ENCODE peak calls at places on chromosomes 13 and 19, in seven cellular contexts. Z is left ventricle myocardium inferior; X is NCI-H1092; J is stimulated activated CD4-positive, alpha-beta T cell treated with anti-CD3 and anti-CD28 coated beads, Interleukin-1b, Interleukin-23, amount 100 ng/mL, for 4 hours; I is activated gamma-delta T cell; P is CD4-positive, alpha-beta memory T cell; U is activated T-cell treated with anti-CD3 and anti-CD28 coated beads, Interleukin-2, amount 50 U/mL, for 72 hours. Q is an unnamed sample.

GRCh38 chr19:40279120-40279551 is 6.0 kb downstream of the AKT2 start:
- DNase-seq in Z (peak; percentile 80), X (no peak), J (no peak), I (no peak), P (no peak), U (no peak), Q (no peak)

GRCh38 chr13:95083758-95084157 is 217.5 kb downstream of the ABCC4 start:
- DNase-seq in Z (no peak), X (no peak), J (no peak), I (no peak), P (no peak), U (no peak), Q (no peak)

GRCh38 chr13:26544707-26545106 is 12.8 kb upstream of the WASF3 start:
- DNase-seq in Z (no peak), X (no peak), J (no peak), I (no peak), P (no peak), U (no peak), Q (no peak)

GRCh38 chr13:83613524-83613923 is 268.8 kb downstream of the SLITRK1 start:
- DNase-seq in Z (no peak), X (no peak), J (no peak), I (peak; percentile 7), P (no peak), U (no peak), Q (no peak)

GRCh38 chr13:36031490-36031889 is 99.7 kb downstream of the DCLK1 start:
- DNase-seq in Z (no peak), X (no peak), J (no peak), I (no peak), P (no peak), U (no peak), Q (no peak)

GRCh38 chr19:14517840-14518505 is at the start of gene DNAJB1:
- DNase-seq in Z (peak; percentile 86), X (peak; percentile 35), J (peak; percentile 64), I (peak; percentile 55), P (peak; percentile 73), U (peak; percentile 84), Q (peak; percentile 81)

GRCh38 chr19:53328967-53329366 is 4.6 kb upstream of the ZNF845 start:
- DNase-seq in Z (peak; percentile 70), X (no peak), J (no peak), I (no peak), P (no peak), U (peak; percentile 6), Q (peak; percentile 30)

GRCh38 chr19:47465957-47466356 is 5.7 kb downstream of the SLC8A2 start:
- DNase-seq in Z (no peak), X (no peak), J (no peak), I (no peak), P (no peak), U (no peak), Q (no peak)

GRCh38 chr19:18672606-18673337 is 10.7 kb upstream of the CRTC1 start:
- DNase-seq in Z (no peak), X (no peak), J (no peak), I (no peak), P (no peak), U (no peak), Q (peak; percentile 24)

GRCh38 chr13:87769445-87769844 is 98.3 kb downstream of the SLITRK5 start:
- DNase-seq in Z (no peak), X (no peak), J (no peak), I (no peak), P (no peak), U (no peak), Q (no peak)

GRCh38 chr19:47417746-47418594 is 1.4 kb downstream of the MEIS3 start:
- DNase-seq in Z (no peak), X (no peak), J (no peak), I (no peak), P (no peak), U (no peak), Q (no peak)

GRCh38 chr19:35248310-35249145 is at the start of gene LSR:
- DNase-seq in Z (no peak), X (no peak), J (peak; percentile 53), I (peak; percentile 20), P (peak; percentile 84), U (peak; percentile 85), Q (peak; percentile 75)

GRCh38 chr13:83515267-83515666 is 367.0 kb downstream of the SLITRK1 start:
- DNase-seq in Z (no peak), X (no peak), J (no peak), I (no peak), P (no peak), U (no peak), Q (no peak)

GRCh38 chr13:90197722-90198121 is 1149.8 kb upstream of the MIR17HG start:
- DNase-seq in Z (no peak), X (no peak), J (no peak), I (no peak), P (no peak), U (no peak), Q (no peak)

GRCh38 chr13:60755380-60756163 is 358.6 kb downstream of the TDRD3 start:
- DNase-seq in Z (no peak), X (no peak), J (no peak), I (no peak), P (no peak), U (no peak), Q (no peak)

GRCh38 chr13:111330211-111330610 is 9.8 kb downstream of the TEX29 start:
- DNase-seq in Z (no peak), X (no peak), J (no peak), I (no peak), P (no peak), U (no peak), Q (no peak)

GRCh38 chr19:3683405-3683865 is 16.8 kb downstream of the PIP5K1C start:
- DNase-seq in Z (peak; percentile 55), X (no peak), J (no peak), I (no peak), P (no peak), U (no peak), Q (no peak)

GRCh38 chr13:110298566-110299321 is 8.2 kb downstream of the COL4A1 start:
- DNase-seq in Z (no peak), X (no peak), J (no peak), I (no peak), P (no peak), U (peak; percentile 55), Q (peak; percentile 76)

GRCh38 chr13:99471231-99472202 is 29.8 kb upstream of the TM9SF2 start:
- DNase-seq in Z (no peak), X (no peak), J (no peak), I (no peak), P (no peak), U (no peak), Q (no peak)

GRCh38 chr19:29687244-29687896 is 22.1 kb downstream of the PLEKHF1 start:
- DNase-seq in Z (no peak), X (no peak), J (no peak), I (no peak), P (no peak), U (peak; percentile 81), Q (peak; percentile 84)

GRCh38 chr13:31408927-31409326 is 209.2 kb downstream of the B3GLCT start:
- DNase-seq in Z (no peak), X (no peak), J (no peak), I (no peak), P (no peak), U (no peak), Q (no peak)

GRCh38 chr19:687569-688166 is 7.6 kb downstream of the PRSS57 start:
- DNase-seq in Z (no peak), X (no peak), J (no peak), I (no peak), P (no peak), U (no peak), Q (no peak)

GRCh38 chr19:31639306-31639705 is 290.1 kb upstream of the TSHZ3 start:
- DNase-seq in Z (no peak), X (no peak), J (no peak), I (no peak), P (no peak), U (no peak), Q (no peak)

GRCh38 chr13:107574517-107575215 is 640.7 kb downstream of the LIG4 start:
- DNase-seq in Z (no peak), X (no peak), J (no peak), I (no peak), P (no peak), U (no peak), Q (no peak)

GRCh38 chr19:23404676-23405075 is 9.4 kb upstream of the ZNF91 start:
- DNase-seq in Z (no peak), X (no peak), J (no peak), I (no peak), P (no peak), U (no peak), Q (no peak)

GRCh38 chr19:6211632-6212402 is 68.0 kb downstream of the MLLT1 start:
- DNase-seq in Z (no peak), X (no peak), J (no peak), I (no peak), P (no peak), U (no peak), Q (no peak)

GRCh38 chr13:109369357-109370052 is 416.9 kb downstream of the IRS2 start:
- DNase-seq in Z (no peak), X (no peak), J (no peak), I (no peak), P (no peak), U (no peak), Q (no peak)

GRCh38 chr19:16590876-16591802 is 18.9 kb upstream of the SLC35E1 start:
- DNase-seq in Z (no peak), X (no peak), J (no peak), I (no peak), P (no peak), U (no peak), Q (no peak)

GRCh38 chr19:38430931-38431330 is 2.6 kb upstream of the RYR1 start:
- DNase-seq in Z (no peak), X (no peak), J (no peak), I (no peak), P (no peak), U (no peak), Q (no peak)

GRCh38 chr19:3363841-3364500 is 2.4 kb upstream of the NFIC start:
- DNase-seq in Z (no peak), X (no peak), J (no peak), I (no peak), P (no peak), U (no peak), Q (no peak)

GRCh38 chr13:51539887-51540286 is 44.4 kb upstream of the WDFY2 start:
- DNase-seq in Z (no peak), X (no peak), J (no peak), I (no peak), P (no peak), U (no peak), Q (no peak)